ENCODE peak calls at places on chromosomes 1 and 21, in seven cellular contexts. One of them, this sample, is unnamed.

GRCh38 chr1:43622901-43623780 is 26.8 kb upstream of the KDM4A start:
- DNase-seq in naive thymus-derived CD4-positive, alpha-beta T cell: no peak
- DNase-seq in T-helper 9 cell: no peak
- DNase-seq in NCI-H1105 treated with DMSO at 0.1 percent for 48 hours: no peak
- DNase-seq in aorta: peak
- DNase-seq in stimulated activated CD8-positive, alpha-beta memory T cell treated with anti-CD3 and anti-CD28 coated beads, Interleukin-2, amount 100 ng/mL, for 48 hours: no peak
- DNase-seq in GM12865: no peak
- DNase-seq in this sample: no peak

GRCh38 chr21:44320847-44321246 is 18.3 kb downstream of the CFAP410 start:
- DNase-seq in naive thymus-derived CD4-positive, alpha-beta T cell: no peak
- DNase-seq in T-helper 9 cell: no peak
- DNase-seq in aorta: no peak
- DNase-seq in GM12865: no peak
- DNase-seq in NCI-H1105 treated with DMSO at 0.1 percent for 48 hours: no peak
- DNase-seq in stimulated activated CD8-positive, alpha-beta memory T cell treated with anti-CD3 and anti-CD28 coated beads, Interleukin-2, amount 100 ng/mL, for 48 hours: no peak
- DNase-seq in this sample: no peak

GRCh38 chr21:27507695-27508094 is 540.8 kb upstream of the ADAMTS5 start:
- DNase-seq in NCI-H1105 treated with DMSO at 0.1 percent for 48 hours: no peak
- DNase-seq in stimulated activated CD8-positive, alpha-beta memory T cell treated with anti-CD3 and anti-CD28 coated beads, Interleukin-2, amount 100 ng/mL, for 48 hours: no peak
- DNase-seq in GM12865: no peak
- DNase-seq in T-helper 9 cell: no peak
- DNase-seq in naive thymus-derived CD4-positive, alpha-beta T cell: no peak
- DNase-seq in aorta: no peak
- DNase-seq in this sample: no peak

GRCh38 chr1:184379111-184379752 is 7.6 kb upstream of the C1orf21 start:
- DNase-seq in T-helper 9 cell: no peak
- DNase-seq in aorta: no peak
- DNase-seq in naive thymus-derived CD4-positive, alpha-beta T cell: no peak
- DNase-seq in stimulated activated CD8-positive, alpha-beta memory T cell treated with anti-CD3 and anti-CD28 coated beads, Interleukin-2, amount 100 ng/mL, for 48 hours: no peak
- DNase-seq in GM12865: peak
- DNase-seq in NCI-H1105 treated with DMSO at 0.1 percent for 48 hours: no peak
- DNase-seq in this sample: no peak

GRCh38 chr1:10065344-10065685 is 32.6 kb downstream of the UBE4B start:
- DNase-seq in naive thymus-derived CD4-positive, alpha-beta T cell: no peak
- DNase-seq in aorta: peak
- DNase-seq in GM12865: no peak
- DNase-seq in T-helper 9 cell: no peak
- DNase-seq in stimulated activated CD8-positive, alpha-beta memory T cell treated with anti-CD3 and anti-CD28 coated beads, Interleukin-2, amount 100 ng/mL, for 48 hours: no peak
- DNase-seq in NCI-H1105 treated with DMSO at 0.1 percent for 48 hours: no peak
- DNase-seq in this sample: no peak

GRCh38 chr1:84724128-84724860 is 34.0 kb upstream of the SSX2IP start:
- DNase-seq in aorta: no peak
- DNase-seq in T-helper 9 cell: peak
- DNase-seq in naive thymus-derived CD4-positive, alpha-beta T cell: peak
- DNase-seq in GM12865: peak
- DNase-seq in stimulated activated CD8-positive, alpha-beta memory T cell treated with anti-CD3 and anti-CD28 coated beads, Interleukin-2, amount 100 ng/mL, for 48 hours: peak
- DNase-seq in NCI-H1105 treated with DMSO at 0.1 percent for 48 hours: no peak
- DNase-seq in this sample: no peak

GRCh38 chr1:20322825-20323612 is 32.3 kb downstream of the VWA5B1 start:
- DNase-seq in aorta: peak
- DNase-seq in stimulated activated CD8-positive, alpha-beta memory T cell treated with anti-CD3 and anti-CD28 coated beads, Interleukin-2, amount 100 ng/mL, for 48 hours: no peak
- DNase-seq in T-helper 9 cell: peak
- DNase-seq in NCI-H1105 treated with DMSO at 0.1 percent for 48 hours: no peak
- DNase-seq in naive thymus-derived CD4-positive, alpha-beta T cell: peak
- DNase-seq in GM12865: peak
- DNase-seq in this sample: no peak

GRCh38 chr1:32702599-32703478 is at the start of gene SYNC:
- DNase-seq in T-helper 9 cell: no peak
- DNase-seq in GM12865: no peak
- DNase-seq in naive thymus-derived CD4-positive, alpha-beta T cell: no peak
- DNase-seq in stimulated activated CD8-positive, alpha-beta memory T cell treated with anti-CD3 and anti-CD28 coated beads, Interleukin-2, amount 100 ng/mL, for 48 hours: no peak
- DNase-seq in aorta: peak
- DNase-seq in NCI-H1105 treated with DMSO at 0.1 percent for 48 hours: no peak
- DNase-seq in this sample: peak

GRCh38 chr21:45142916-45143315 is 68.5 kb downstream of the ADARB1 start:
- DNase-seq in naive thymus-derived CD4-positive, alpha-beta T cell: no peak
- DNase-seq in aorta: peak
- DNase-seq in T-helper 9 cell: no peak
- DNase-seq in GM12865: no peak
- DNase-seq in NCI-H1105 treated with DMSO at 0.1 percent for 48 hours: no peak
- DNase-seq in stimulated activated CD8-positive, alpha-beta memory T cell treated with anti-CD3 and anti-CD28 coated beads, Interleukin-2, amount 100 ng/mL, for 48 hours: no peak
- DNase-seq in this sample: peak

GRCh38 chr1:29956343-29957030 is 720.2 kb downstream of the PTPRU start:
- DNase-seq in stimulated activated CD8-positive, alpha-beta memory T cell treated with anti-CD3 and anti-CD28 coated beads, Interleukin-2, amount 100 ng/mL, for 48 hours: no peak
- DNase-seq in GM12865: no peak
- DNase-seq in T-helper 9 cell: no peak
- DNase-seq in naive thymus-derived CD4-positive, alpha-beta T cell: no peak
- DNase-seq in NCI-H1105 treated with DMSO at 0.1 percent for 48 hours: no peak
- DNase-seq in aorta: no peak
- DNase-seq in this sample: peak

GRCh38 chr1:26122988-26123973 is 11.7 kb downstream of the PDIK1L start:
- DNase-seq in stimulated activated CD8-positive, alpha-beta memory T cell treated with anti-CD3 and anti-CD28 coated beads, Interleukin-2, amount 100 ng/mL, for 48 hours: no peak
- DNase-seq in naive thymus-derived CD4-positive, alpha-beta T cell: no peak
- DNase-seq in aorta: no peak
- DNase-seq in NCI-H1105 treated with DMSO at 0.1 percent for 48 hours: no peak
- DNase-seq in GM12865: no peak
- DNase-seq in T-helper 9 cell: no peak
- DNase-seq in this sample: no peak